ENCODE peak calls at places on chromosomes 4 and X, in four cellular contexts. One of them, this sample, is unnamed.

GRCh38 chr4:2818351-2818939 is 25.2 kb upstream of the ADD1 start:
- DNase-seq in cardiac muscle cell: peak; percentile 32
- DNase-seq in ovary: peak; percentile 57
- DNase-seq in CD8-positive, alpha-beta T cell: no peak
- DNase-seq in this sample: no peak

GRCh38 chr4:120694973-120695372 is 227.6 kb downstream of the PRDM5 start:
- DNase-seq in CD8-positive, alpha-beta T cell: no peak
- DNase-seq in ovary: peak; percentile 18
- DNase-seq in cardiac muscle cell: peak; percentile 18
- DNase-seq in this sample: no peak

GRCh38 chr4:88792821-88793220 is 95.2 kb upstream of the NAP1L5 start:
- DNase-seq in CD8-positive, alpha-beta T cell: no peak
- DNase-seq in cardiac muscle cell: no peak
- DNase-seq in ovary: no peak
- DNase-seq in this sample: no peak

GRCh38 chr4:149884529-149885206 is 69.0 kb upstream of the IQCM start:
- DNase-seq in ovary: no peak
- DNase-seq in cardiac muscle cell: no peak
- DNase-seq in CD8-positive, alpha-beta T cell: no peak
- DNase-seq in this sample: no peak

GRCh38 chrX:18348047-18348446 is 6.4 kb downstream of the SCML2 start:
- DNase-seq in ovary: no peak
- DNase-seq in CD8-positive, alpha-beta T cell: no peak
- DNase-seq in cardiac muscle cell: no peak
- DNase-seq in this sample: no peak

GRCh38 chrX:110286126-110286525 is 31.8 kb downstream of the AMMECR1 start:
- DNase-seq in ovary: no peak
- DNase-seq in cardiac muscle cell: no peak
- DNase-seq in CD8-positive, alpha-beta T cell: no peak
- DNase-seq in this sample: peak; percentile 36

GRCh38 chr4:183729430-183730328 is 70.6 kb downstream of the TRAPPC11 start:
- DNase-seq in ovary: no peak
- DNase-seq in CD8-positive, alpha-beta T cell: no peak
- DNase-seq in cardiac muscle cell: no peak
- DNase-seq in this sample: no peak

GRCh38 chrX:130171446-130172126 is at the start of gene RAB33A:
- DNase-seq in CD8-positive, alpha-beta T cell: peak; percentile 31
- DNase-seq in ovary: peak; percentile 41
- DNase-seq in cardiac muscle cell: peak; percentile 29
- DNase-seq in this sample: no peak

GRCh38 chr4:13240066-13240465 is 244.1 kb downstream of the RAB28 start:
- DNase-seq in cardiac muscle cell: no peak
- DNase-seq in ovary: no peak
- DNase-seq in CD8-positive, alpha-beta T cell: no peak
- DNase-seq in this sample: no peak

GRCh38 chrX:141673946-141674345 is 24.6 kb downstream of the SPANXD start:
- DNase-seq in CD8-positive, alpha-beta T cell: no peak
- DNase-seq in cardiac muscle cell: no peak
- DNase-seq in ovary: no peak
- DNase-seq in this sample: no peak

GRCh38 chrX:137969191-137969590 is 403.3 kb downstream of the ZIC3 start:
- DNase-seq in ovary: no peak
- DNase-seq in cardiac muscle cell: no peak
- DNase-seq in CD8-positive, alpha-beta T cell: no peak
- DNase-seq in this sample: no peak

GRCh38 chr4:95428216-95429085 is 120.3 kb downstream of the UNC5C start:
- DNase-seq in ovary: no peak
- DNase-seq in CD8-positive, alpha-beta T cell: no peak
- DNase-seq in cardiac muscle cell: peak; percentile 19
- DNase-seq in this sample: no peak

GRCh38 chr4:113823291-113823659 is 61.7 kb upstream of the CAMK2D start:
- DNase-seq in CD8-positive, alpha-beta T cell: no peak
- DNase-seq in ovary: no peak
- DNase-seq in cardiac muscle cell: no peak
- DNase-seq in this sample: no peak

GRCh38 chr4:37522996-37523395 is 163.2 kb downstream of the RELL1 start:
- DNase-seq in cardiac muscle cell: no peak
- DNase-seq in ovary: no peak
- DNase-seq in CD8-positive, alpha-beta T cell: no peak
- DNase-seq in this sample: no peak

GRCh38 chr4:37628977-37629609 is 57.1 kb downstream of the RELL1 start:
- DNase-seq in CD8-positive, alpha-beta T cell: no peak
- DNase-seq in ovary: no peak
- DNase-seq in cardiac muscle cell: no peak
- DNase-seq in this sample: no peak

GRCh38 chrX:119093991-119094741 is 21.4 kb downstream of the CT47C1 start:
- DNase-seq in CD8-positive, alpha-beta T cell: no peak
- DNase-seq in ovary: no peak
- DNase-seq in cardiac muscle cell: no peak
- DNase-seq in this sample: no peak

GRCh38 chr4:112946127-112946526 is 103.3 kb upstream of the ANK2 start:
- DNase-seq in ovary: no peak
- DNase-seq in cardiac muscle cell: no peak
- DNase-seq in CD8-positive, alpha-beta T cell: no peak
- DNase-seq in this sample: no peak

GRCh38 chr4:159455675-159456235 is 352.9 kb downstream of the RAPGEF2 start:
- DNase-seq in CD8-positive, alpha-beta T cell: no peak
- DNase-seq in cardiac muscle cell: peak; percentile 57
- DNase-seq in ovary: no peak
- DNase-seq in this sample: no peak

GRCh38 chr4:29704059-29704458 is 1016.1 kb upstream of the PCDH7 start:
- DNase-seq in ovary: no peak
- DNase-seq in CD8-positive, alpha-beta T cell: no peak
- DNase-seq in cardiac muscle cell: no peak
- DNase-seq in this sample: no peak

GRCh38 chrX:140815868-140816267 is 106.3 kb downstream of the LINC00632 start:
- DNase-seq in cardiac muscle cell: no peak
- DNase-seq in ovary: peak; percentile 9
- DNase-seq in CD8-positive, alpha-beta T cell: no peak
- DNase-seq in this sample: no peak

GRCh38 chr4:133062851-133063250 is 86.2 kb upstream of the PCDH10 start:
- DNase-seq in CD8-positive, alpha-beta T cell: no peak
- DNase-seq in ovary: no peak
- DNase-seq in cardiac muscle cell: no peak
- DNase-seq in this sample: no peak

GRCh38 chr4:102387552-102388150 is 42.4 kb upstream of the SLC39A8 start:
- DNase-seq in cardiac muscle cell: no peak
- DNase-seq in CD8-positive, alpha-beta T cell: no peak
- DNase-seq in ovary: no peak
- DNase-seq in this sample: no peak

GRCh38 chr4:80986021-80986420 is 44.5 kb upstream of the BMP3 start:
- DNase-seq in CD8-positive, alpha-beta T cell: no peak
- DNase-seq in ovary: no peak
- DNase-seq in cardiac muscle cell: no peak
- DNase-seq in this sample: no peak

GRCh38 chr4:63212075-63212474 is 1197.2 kb downstream of the TECRL start:
- DNase-seq in cardiac muscle cell: no peak
- DNase-seq in CD8-positive, alpha-beta T cell: no peak
- DNase-seq in ovary: no peak
- DNase-seq in this sample: no peak
- H3K9me3 ChIP-seq in cardiac muscle cell: no peaks in the 10 kb centered on the region
- H3K9me3 ChIP-seq in CD8-positive, alpha-beta T cell: no peaks in the 10 kb centered on the region
- H3K9me3 ChIP-seq in ovary: no peaks in the 10 kb centered on the region
- H3K9me3 ChIP-seq in this sample: no peaks in the 10 kb centered on the region

DNA sequence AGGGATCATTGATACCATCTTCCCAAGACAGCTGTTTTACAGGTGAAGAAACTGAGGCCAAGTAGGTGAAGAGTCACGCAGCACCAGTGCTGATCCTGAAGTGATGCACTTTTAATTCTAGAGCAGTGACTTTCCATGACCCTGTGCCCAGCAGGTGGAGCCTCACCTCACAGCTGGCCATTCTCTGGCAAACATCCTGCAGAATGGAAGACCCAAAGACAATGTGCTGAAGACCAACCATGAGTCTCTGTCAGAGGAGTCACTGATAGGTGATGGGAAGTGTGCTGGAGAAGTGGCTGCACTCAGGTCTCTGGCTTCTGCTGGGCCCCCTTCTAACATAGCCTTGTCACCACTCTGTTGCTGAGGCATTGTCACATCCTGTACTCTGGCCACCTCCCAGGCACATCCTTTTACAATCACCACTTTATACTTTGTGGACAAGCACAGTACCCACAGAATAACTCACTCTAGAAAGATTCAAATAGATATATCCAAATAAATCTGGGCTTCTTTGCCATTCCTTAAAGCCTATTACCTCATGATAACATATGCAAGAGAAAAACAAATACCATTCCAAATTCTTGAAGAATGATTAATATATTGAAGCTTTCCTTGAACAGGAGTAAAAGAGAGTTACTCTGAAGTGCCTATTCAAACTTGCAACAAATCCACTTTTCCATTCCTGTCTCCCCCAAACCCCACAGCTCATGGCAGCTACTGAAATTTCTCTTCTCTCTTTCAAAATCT is 64.1 kb upstream of the SCOC start:
- DNase-seq in cardiac muscle cell: no peak
- DNase-seq in ovary: no peak
- DNase-seq in CD8-positive, alpha-beta T cell: no peak
- DNase-seq in this sample: no peak
- TF ChIP-seq CTCF in cardiac muscle cell: no peak
- TF ChIP-seq CTCF in ovary: no peak
- TF ChIP-seq CTCF in CD8-positive, alpha-beta T cell: no peak
- TF ChIP-seq CTCF in this sample: no peak

GRCh38 chr4:173666-174314 is 49.5 kb downstream of the ZNF718 start:
- DNase-seq in ovary: no peak
- DNase-seq in CD8-positive, alpha-beta T cell: no peak
- DNase-seq in cardiac muscle cell: no peak
- DNase-seq in this sample: no peak
- H3K9me3 ChIP-seq in ovary: peaks cover 29% of the 10 kb centered on the region
- H3K9me3 ChIP-seq in CD8-positive, alpha-beta T cell: peaks cover 45% of the 10 kb centered on the region
- H3K9me3 ChIP-seq in cardiac muscle cell: peaks cover 2% of the 10 kb centered on the region
- H3K9me3 ChIP-seq in this sample: peaks cover 28% of the 10 kb centered on the region

GRCh38 chr4:90113881-90114457 is 13.2 kb upstream of the CCSER1 start:
- DNase-seq in CD8-positive, alpha-beta T cell: no peak
- DNase-seq in cardiac muscle cell: no peak
- DNase-seq in ovary: no peak
- DNase-seq in this sample: no peak

GRCh38 chr4:90118547-90119211 is 8.5 kb upstream of the CCSER1 start:
- DNase-seq in CD8-positive, alpha-beta T cell: no peak
- DNase-seq in cardiac muscle cell: no peak
- DNase-seq in ovary: no peak
- DNase-seq in this sample: no peak

GRCh38 chr4:90112715-90113114 is 14.5 kb upstream of the CCSER1 start:
- DNase-seq in ovary: no peak
- DNase-seq in cardiac muscle cell: no peak
- DNase-seq in CD8-positive, alpha-beta T cell: no peak
- DNase-seq in this sample: no peak
- TF ChIP-seq CTCF in ovary: no peak
- TF ChIP-seq CTCF in cardiac muscle cell: no peak
- TF ChIP-seq CTCF in CD8-positive, alpha-beta T cell: no peak
- TF ChIP-seq CTCF in this sample: no peak

GRCh38 chrX:154307207-154307606 is 11.6 kb downstream of the TKTL1 start:
- DNase-seq in cardiac muscle cell: no peak
- DNase-seq in ovary: no peak
- DNase-seq in CD8-positive, alpha-beta T cell: no peak
- DNase-seq in this sample: no peak
- H3K9me3 ChIP-seq in cardiac muscle cell: no peaks in the 10 kb centered on the region
- H3K9me3 ChIP-seq in ovary: no peaks in the 10 kb centered on the region
- H3K9me3 ChIP-seq in CD8-positive, alpha-beta T cell: no peaks in the 10 kb centered on the region
- H3K9me3 ChIP-seq in this sample: no peaks in the 10 kb centered on the region

GRCh38 chr4:22339491-22339890 is 176.4 kb downstream of the ADGRA3 start:
- DNase-seq in ovary: no peak
- DNase-seq in cardiac muscle cell: no peak
- DNase-seq in CD8-positive, alpha-beta T cell: no peak
- DNase-seq in this sample: no peak

GRCh38 chr4:22334155-22334554 is 181.7 kb downstream of the ADGRA3 start:
- DNase-seq in cardiac muscle cell: no peak
- DNase-seq in ovary: no peak
- DNase-seq in CD8-positive, alpha-beta T cell: no peak
- DNase-seq in this sample: no peak

GRCh38 chr4:22338806-22339205 is 177.1 kb downstream of the ADGRA3 start:
- DNase-seq in cardiac muscle cell: no peak
- DNase-seq in CD8-positive, alpha-beta T cell: no peak
- DNase-seq in ovary: no peak
- DNase-seq in this sample: no peak

GRCh38 chr4:22336822-22337221 is 179.0 kb downstream of the ADGRA3 start:
- DNase-seq in ovary: no peak
- DNase-seq in cardiac muscle cell: no peak
- DNase-seq in CD8-positive, alpha-beta T cell: no peak
- DNase-seq in this sample: no peak
- TF ChIP-seq CTCF in ovary: no peak
- TF ChIP-seq CTCF in cardiac muscle cell: no peak
- TF ChIP-seq CTCF in CD8-positive, alpha-beta T cell: no peak
- TF ChIP-seq CTCF in this sample: no peak

This sample was measured in RWPE2.